ENCODE peak calls at places on chromosome 11, in eight cellular contexts. M, A, X, D, U, Q, J and W are unnamed samples.
A peak's percentile ranks its signal among the peaks of the same experiment; 100 is the strongest.

GRCh38 chr11:62889484-62890437 is 9.1 kb downstream of the SLC3A2 start:
- DNase-seq in M (peak; percentile 48), A (no peak), X (no peak), D (no peak), U (no peak), Q (no peak), J (no peak), W (peak; percentile 47)

GRCh38 chr11:66326261-66327111 is 9.6 kb upstream of the CD248 start:
- DNase-seq in M (no peak), A (no peak), X (no peak), D (no peak), U (no peak), Q (no peak), J (no peak), W (peak; percentile 77)

GRCh38 chr11:68958211-68958610 is 22.6 kb downstream of the MRGPRD start:
- DNase-seq in M (no peak), A (no peak), X (no peak), D (no peak), U (no peak), Q (no peak), J (no peak), W (no peak)

GRCh38 chr11:848380-848931 is 5.8 kb downstream of the TSPAN4 start:
- DNase-seq in M (peak; percentile 38), A (no peak), X (no peak), D (no peak), U (no peak), Q (peak; percentile 46), J (no peak), W (no peak)

GRCh38 chr11:16186680-16187079 is 169.7 kb downstream of the SOX6 start:
- DNase-seq in M (no peak), A (no peak), X (no peak), D (no peak), U (no peak), Q (no peak), J (no peak), W (no peak)

GRCh38 chr11:69005631-69006368 is 7.2 kb downstream of the MRGPRF start:
- DNase-seq in M (no peak), A (no peak), X (no peak), D (no peak), U (no peak), Q (peak; percentile 10), J (no peak), W (no peak)

GRCh38 chr11:77411717-77412441 is 62.0 kb downstream of the PAK1 start:
- DNase-seq in M (peak; percentile 84), A (peak; percentile 40), X (peak; percentile 25), D (peak; percentile 42), U (peak; percentile 82), Q (peak; percentile 76), J (peak; percentile 86), W (peak; percentile 80)

GRCh38 chr11:112477152-112477928 is 216.7 kb upstream of the PLET1 start:
- DNase-seq in M (no peak), A (no peak), X (no peak), D (no peak), U (no peak), Q (no peak), J (no peak), W (no peak)

GRCh38 chr11:20013346-20014066 is 146.8 kb downstream of the DBX1 start:
- DNase-seq in M (peak; percentile 50), A (no peak), X (no peak), D (no peak), U (no peak), Q (no peak), J (no peak), W (no peak)

GRCh38 chr11:37978647-37979046 is 1380.6 kb upstream of the RAG2 start:
- DNase-seq in M (peak; percentile 93), A (no peak), X (no peak), D (no peak), U (no peak), Q (no peak), J (no peak), W (no peak)

GRCh38 chr11:66720223-66720898 is 8.7 kb downstream of the SPTBN2 start:
- DNase-seq in M (peak; percentile 25), A (no peak), X (no peak), D (peak; percentile 74), U (no peak), Q (no peak), J (no peak), W (peak; percentile 6)

GRCh38 chr11:24574461-24574860 is 77.6 kb downstream of the LUZP2 start:
- DNase-seq in M (peak; percentile 52), A (no peak), X (no peak), D (no peak), U (no peak), Q (no peak), J (no peak), W (no peak)

GRCh38 chr11:56817661-56818060 is 69.2 kb upstream of the OR9G4 start:
- DNase-seq in M (no peak), A (no peak), X (no peak), D (no peak), U (no peak), Q (no peak), J (no peak), W (no peak)

GRCh38 chr11:11779975-11780374 is 61.8 kb upstream of the USP47 start:
- DNase-seq in M (no peak), A (no peak), X (no peak), D (no peak), U (no peak), Q (no peak), J (no peak), W (no peak)

GRCh38 chr11:75508051-75508561 is 17.6 kb downstream of the GDPD5 start:
- DNase-seq in M (no peak), A (peak; percentile 44), X (no peak), D (no peak), U (no peak), Q (no peak), J (no peak), W (no peak)

GRCh38 chr11:60847281-60847680 is 5.4 kb downstream of the CCDC86 start:
- DNase-seq in M (no peak), A (no peak), X (no peak), D (no peak), U (no peak), Q (no peak), J (no peak), W (no peak)

GRCh38 chr11:45798793-45799441 is 6.0 kb upstream of the SLC35C1 start:
- DNase-seq in M (peak; percentile 12), A (no peak), X (no peak), D (no peak), U (no peak), Q (no peak), J (peak; percentile 49), W (no peak)

GRCh38 chr11:2311456-2312201 is 9.8 kb downstream of the TSPAN32 start:
- DNase-seq in M (no peak), A (no peak), X (no peak), D (no peak), U (no peak), Q (no peak), J (no peak), W (no peak)

GRCh38 chr11:3197044-3197715 is 21.4 kb downstream of the MRGPRG start:
- DNase-seq in M (no peak), A (no peak), X (no peak), D (no peak), U (no peak), Q (no peak), J (no peak), W (no peak)

DNA sequence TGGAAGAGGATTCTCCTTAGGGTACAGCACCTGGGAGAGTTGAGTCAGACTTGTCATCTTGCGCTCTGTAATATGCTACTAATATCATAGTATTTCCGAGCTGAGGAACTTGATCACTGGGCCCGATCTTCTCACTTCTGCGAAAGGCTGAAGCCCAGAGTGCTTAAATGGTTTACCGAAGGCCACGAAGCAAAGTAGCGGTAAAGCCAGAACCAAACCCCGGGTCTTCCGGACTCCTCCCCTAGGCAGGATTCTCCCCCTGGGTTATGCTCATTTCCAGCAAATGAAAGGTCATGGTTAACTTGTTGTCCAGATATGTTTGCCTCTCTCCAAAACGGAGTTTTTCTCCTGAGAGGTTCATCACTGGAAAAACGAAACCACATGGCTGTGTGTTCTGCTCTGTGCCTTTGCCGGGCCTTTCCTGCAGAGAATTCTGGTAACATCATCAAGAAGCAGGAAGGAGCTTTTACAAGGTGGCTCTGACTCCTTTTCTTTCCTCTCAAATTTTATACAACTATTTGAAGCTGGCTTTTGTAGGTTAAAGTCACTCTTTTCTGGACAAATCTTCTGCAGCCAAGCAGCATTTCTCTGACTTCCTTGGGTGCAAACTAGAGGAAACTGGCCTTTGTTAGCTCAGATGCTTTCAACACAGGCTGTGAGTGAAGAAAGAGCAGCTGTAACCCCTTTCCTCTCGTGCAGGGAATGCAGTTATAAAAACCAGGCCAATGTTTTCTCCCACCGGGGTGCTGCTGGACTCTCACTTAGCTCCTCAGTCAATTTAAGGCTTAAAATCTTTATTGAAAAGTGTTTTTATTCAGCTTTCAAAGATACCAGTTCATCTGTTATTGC is 35.5 kb downstream of the UBASH3B start:
- DNase-seq in M (peak; percentile 73), A (no peak), X (no peak), D (no peak), U (no peak), Q (no peak), J (no peak), W (peak; percentile 68)
- H3K4me3 ChIP-seq in M (peak overlapping the region; percentile 38), A (no peak overlapping the region), X (peak overlapping the region; percentile 26), D (peak overlapping the region; percentile 1), U (no peak overlapping the region), Q (no peak overlapping the region), J (peak overlapping the region; percentile 35), W (peak overlapping the region; percentile 41)

DNA sequence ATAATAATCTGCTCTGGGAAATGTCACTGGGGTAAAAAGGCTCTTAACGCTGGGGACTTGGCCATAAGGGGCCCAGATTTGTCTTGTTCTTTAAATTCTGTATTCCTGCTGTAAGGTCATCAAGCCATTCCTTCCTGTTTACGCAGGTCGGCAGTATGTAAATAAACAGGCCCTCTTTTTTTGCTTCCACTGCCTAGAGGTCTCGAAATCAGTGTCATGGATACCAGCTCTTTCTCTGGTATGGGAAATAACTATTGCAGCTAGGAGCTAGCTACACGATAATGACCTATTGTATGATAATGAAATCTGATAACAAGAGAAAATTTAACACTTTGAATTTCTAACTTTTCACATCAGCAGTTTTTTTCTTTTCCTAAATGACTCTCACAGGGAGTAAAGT is 209.2 kb upstream of the NARS2 start:
- DNase-seq in M (no peak), A (no peak), X (no peak), D (no peak), U (no peak), Q (no peak), J (no peak), W (no peak)
- H3K4me3 ChIP-seq in M (no peak overlapping the region), A (no peak overlapping the region), X (no peak overlapping the region), D (no peak overlapping the region), U (no peak overlapping the region), Q (no peak overlapping the region), J (no peak overlapping the region), W (no peak overlapping the region)

DNA sequence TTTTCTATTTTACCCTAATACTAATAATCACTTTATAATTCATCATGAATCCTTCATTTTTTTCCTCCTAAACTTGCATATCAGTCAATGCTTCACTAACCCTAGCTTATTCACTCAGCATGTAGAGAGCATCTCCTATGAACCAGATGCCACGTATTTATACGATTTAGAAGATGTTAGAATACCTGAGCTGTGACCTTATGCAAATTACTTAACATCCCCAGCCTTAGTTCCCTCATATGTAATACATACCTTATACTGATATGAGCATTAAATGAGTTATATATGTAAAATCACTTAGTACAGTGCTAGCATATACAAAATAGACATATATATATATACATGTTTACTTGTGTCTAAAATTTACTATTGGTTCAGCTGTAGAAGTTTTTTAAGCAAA is 9.0 kb downstream of the FAM76B start:
- DNase-seq in M (no peak), A (no peak), X (no peak), D (no peak), U (no peak), Q (no peak), J (no peak), W (no peak)
- H3K4me3 ChIP-seq in M (no peak overlapping the region), A (no peak overlapping the region), X (no peak overlapping the region), D (no peak overlapping the region), U (no peak overlapping the region), Q (no peak overlapping the region), J (no peak overlapping the region), W (no peak overlapping the region)

GRCh38 chr11:92225206-92225562 is 566 bp downstream of the FAT3 start:
- DNase-seq in M (peak; percentile 8), A (no peak), X (no peak), D (no peak), U (no peak), Q (peak; percentile 7), J (no peak), W (no peak)
- H3K4me3 ChIP-seq in M (peak overlapping the region; percentile 34), A (no peak overlapping the region), X (peak overlapping the region; percentile 85), D (peak overlapping the region; percentile 22), U (no peak overlapping the region), Q (peak overlapping the region; percentile 26), J (peak overlapping the region; percentile 47), W (peak overlapping the region; percentile 65)